ENCODE peak calls at places on chromosomes 3 and 15, in seven cellular contexts. N is stomach, V is HepG2, U is heart right ventricle, Q is tibial artery, I is IMR-90, Y is heart left ventricle. Z is an unnamed sample.

GRCh38 chr3:164407111-164407510 is 671.2 kb downstream of the SI start:
- DNase-seq in Q (no peak), Y (no peak), U (no peak), I (no peak), N (no peak), V (no peak), Z (no peak)

GRCh38 chr3:61627768-61628185 is 66.4 kb downstream of the PTPRG start:
- DNase-seq in V (peak), N (no peak), Q (no peak), Y (no peak), U (no peak), I (peak), Z (peak)

GRCh38 chr3:104561324-104561723 is 805.4 kb upstream of the ALCAM start:
- DNase-seq in Y (no peak), Q (no peak), I (no peak), U (no peak), V (no peak), N (no peak), Z (no peak)

GRCh38 chr3:50529996-50530706 is 26.7 kb upstream of the CACNA2D2 start:
- DNase-seq in I (no peak), Q (no peak), U (no peak), Y (no peak), N (no peak), V (no peak), Z (no peak)

GRCh38 chr3:21390136-21390535 is 360.9 kb downstream of the ZNF385D start:
- DNase-seq in Q (no peak), V (no peak), I (peak), U (no peak), N (no peak), Y (no peak), Z (peak)

GRCh38 chr3:72661115-72661457 is 187.2 kb downstream of the SHQ1 start:
- DNase-seq in Q (peak), V (no peak), N (peak), U (peak), I (peak), Y (peak), Z (peak)

GRCh38 chr3:177385831-177386301 is 188.6 kb upstream of the TBL1XR1 start:
- DNase-seq in V (no peak), Y (no peak), I (peak), Q (no peak), U (no peak), N (no peak), Z (peak)

GRCh38 chr15:65846120-65846519 is 23.2 kb upstream of the RAB11A start:
- DNase-seq in Q (no peak), N (no peak), U (no peak), V (no peak), Y (no peak), I (no peak), Z (no peak)

GRCh38 chr15:31299588-31300207 is 26.9 kb upstream of the KLF13 start:
- DNase-seq in I (no peak), Y (no peak), U (no peak), Q (no peak), V (no peak), N (no peak), Z (no peak)

GRCh38 chr3:14434541-14435151 is 32.2 kb downstream of the SLC6A6 start:
- DNase-seq in U (peak), Q (no peak), N (peak), Y (no peak), V (no peak), I (no peak), Z (no peak)

GRCh38 chr15:69045810-69046209 is 31.3 kb downstream of the NOX5 start:
- DNase-seq in V (peak), Q (no peak), N (no peak), I (peak), U (no peak), Y (no peak), Z (no peak)

GRCh38 chr15:93584021-93584420 is 495.0 kb upstream of the RGMA start:
- DNase-seq in Q (no peak), N (no peak), I (no peak), Y (no peak), V (no peak), U (no peak), Z (no peak)

GRCh38 chr3:74267583-74268184 is 346.8 kb downstream of the CNTN3 start:
- DNase-seq in V (peak), N (no peak), U (no peak), I (peak), Q (peak), Y (no peak), Z (no peak)

GRCh38 chr3:11244131-11244677 is 28.0 kb upstream of the ATG7 start:
- DNase-seq in N (no peak), Q (no peak), U (no peak), V (no peak), I (peak), Y (no peak), Z (no peak)

GRCh38 chr15:65184305-65184943 is 718 bp downstream of the CLPX start:
- DNase-seq in U (peak), N (peak), I (peak), Q (peak), Y (peak), V (peak), Z (no peak)

GRCh38 chr3:192482809-192483208 is 244.5 kb downstream of the FGF12 start:
- DNase-seq in I (no peak), V (no peak), Y (no peak), N (no peak), U (no peak), Q (no peak), Z (no peak)

GRCh38 chr15:66580643-66581042 is 14.8 kb upstream of the LCTL start:
- DNase-seq in Q (peak), N (no peak), U (peak), Y (no peak), V (no peak), I (peak), Z (no peak)

GRCh38 chr3:171810278-171811058 is at the start of gene PLD1:
- DNase-seq in V (peak), U (peak), N (peak), I (peak), Q (peak), Y (peak), Z (no peak)

GRCh38 chr15:83582386-83582785 is 71.5 kb upstream of the ADAMTSL3 start:
- DNase-seq in Q (no peak), U (no peak), N (no peak), V (no peak), Y (no peak), I (peak), Z (no peak)

DNA sequence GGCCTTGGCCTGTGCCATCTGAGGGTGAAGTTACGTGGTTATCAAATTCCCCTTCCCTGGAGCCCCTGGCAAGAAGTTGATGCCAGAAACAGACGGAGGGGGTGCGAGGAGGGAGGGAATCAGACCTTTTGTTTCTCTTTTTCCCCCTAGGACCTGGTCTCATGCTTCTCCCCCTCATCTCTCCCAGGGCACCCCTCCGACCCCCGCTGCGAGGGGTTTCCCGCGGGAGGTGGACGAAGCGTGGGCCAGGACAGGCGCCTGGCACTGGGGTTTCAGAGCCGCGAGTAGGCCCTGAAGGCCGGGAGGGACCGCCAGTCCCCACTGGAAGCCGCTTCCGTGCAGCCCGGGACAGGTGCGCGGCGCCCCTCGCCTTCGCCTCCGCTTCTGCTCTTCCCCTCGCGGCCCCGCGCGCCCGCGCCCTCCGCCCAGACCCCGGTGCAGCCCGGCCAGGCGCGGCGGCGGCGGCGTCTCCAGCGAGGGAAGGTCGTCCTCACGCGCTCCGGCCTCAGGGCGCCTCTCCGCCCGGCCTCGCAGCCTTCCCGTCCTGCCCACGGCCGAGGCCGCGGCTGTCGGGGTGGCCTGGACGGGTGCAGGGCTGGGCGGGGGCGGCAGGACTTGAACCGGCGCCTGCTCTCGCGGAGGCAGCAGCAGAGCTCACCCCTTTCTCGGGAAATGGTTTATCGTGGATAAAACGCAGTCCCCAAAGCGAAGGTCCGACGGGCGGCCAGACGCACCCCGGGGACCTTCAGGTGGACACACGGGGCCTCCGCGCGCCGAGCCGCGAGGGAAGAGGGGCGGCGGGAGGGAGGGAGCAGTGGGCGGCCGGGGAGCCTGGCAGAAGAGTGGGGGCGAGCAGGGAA is 31.5 kb upstream of the ADAMTS17 start:
- DNase-seq in U (no peak), V (no peak), Y (no peak), I (no peak), N (no peak), Q (no peak), Z (no peak)
- H3K4me3 ChIP-seq in U (peak), V (no peak), Y (peak), I (no peak), N (peak), Q (peak), Z (no peak)

DNA sequence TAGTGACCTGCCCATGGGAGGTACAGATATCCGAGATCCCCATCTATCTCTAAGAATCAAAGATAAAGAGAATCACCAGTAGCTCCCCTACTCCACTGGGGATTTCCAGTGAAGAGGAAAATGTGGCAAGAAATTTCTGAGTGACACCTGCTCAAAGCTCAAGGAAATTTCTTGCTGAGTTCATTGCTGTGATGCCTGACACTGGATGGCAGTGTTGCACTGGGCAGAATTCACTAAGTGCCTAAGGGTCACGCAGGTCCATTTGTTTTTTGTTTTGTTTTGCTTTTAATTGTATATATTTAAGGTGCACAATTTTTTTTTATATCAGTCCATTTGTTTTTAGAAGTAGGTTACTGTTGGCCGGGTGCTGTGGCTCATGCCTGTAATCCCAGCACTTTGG is 109.5 kb upstream of the KCNAB1 start:
- DNase-seq in Q (no peak), V (peak), I (no peak), Y (no peak), N (no peak), U (no peak), Z (no peak)
- TF ChIP-seq CTCF in Q (peak), V (peak), I (no peak), Y (peak), N (no peak), U (peak), Z (no peak)

GRCh38 chr15:50876260-50876988 is 32.1 kb upstream of the AP4E1 start:
- DNase-seq in V (no peak), Q (no peak), N (no peak), Y (no peak), U (no peak), I (no peak), Z (no peak)

GRCh38 chr15:50873935-50874353 is 34.5 kb upstream of the AP4E1 start:
- DNase-seq in U (no peak), Q (no peak), Y (no peak), I (no peak), N (no peak), V (peak), Z (no peak)

GRCh38 chr15:50879016-50879415 is 29.5 kb upstream of the AP4E1 start:
- DNase-seq in V (no peak), N (no peak), Q (no peak), U (no peak), Y (no peak), I (no peak), Z (no peak)

GRCh38 chr15:50880221-50880620 is 28.3 kb upstream of the AP4E1 start:
- DNase-seq in V (no peak), N (no peak), Y (no peak), I (no peak), Q (no peak), U (no peak), Z (no peak)

DNA sequence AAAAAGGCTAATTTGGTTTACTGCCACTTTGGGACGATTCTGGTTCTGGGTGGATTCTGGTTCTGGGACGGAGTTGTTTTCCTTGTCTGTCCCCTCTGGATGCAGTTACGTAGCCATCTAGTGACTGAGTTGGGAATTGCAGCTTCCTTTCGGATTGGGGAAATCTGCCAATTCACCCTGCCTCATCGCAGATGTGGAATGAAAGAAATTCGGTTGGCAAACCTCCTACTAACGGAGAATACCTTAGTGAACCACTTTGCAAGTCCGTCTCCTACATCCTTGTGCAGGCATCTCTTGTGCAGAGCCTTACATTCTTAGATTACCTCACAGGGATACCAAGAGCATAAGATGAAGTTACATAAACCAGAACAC is 31.5 kb upstream of the AP4E1 start:
- DNase-seq in U (no peak), V (peak), Q (peak), N (peak), I (peak), Y (no peak), Z (peak)
- H3K4me3 ChIP-seq in U (peak), V (peak), Q (peak), N (peak), I (peak), Y (peak), Z (peak)

DNA sequence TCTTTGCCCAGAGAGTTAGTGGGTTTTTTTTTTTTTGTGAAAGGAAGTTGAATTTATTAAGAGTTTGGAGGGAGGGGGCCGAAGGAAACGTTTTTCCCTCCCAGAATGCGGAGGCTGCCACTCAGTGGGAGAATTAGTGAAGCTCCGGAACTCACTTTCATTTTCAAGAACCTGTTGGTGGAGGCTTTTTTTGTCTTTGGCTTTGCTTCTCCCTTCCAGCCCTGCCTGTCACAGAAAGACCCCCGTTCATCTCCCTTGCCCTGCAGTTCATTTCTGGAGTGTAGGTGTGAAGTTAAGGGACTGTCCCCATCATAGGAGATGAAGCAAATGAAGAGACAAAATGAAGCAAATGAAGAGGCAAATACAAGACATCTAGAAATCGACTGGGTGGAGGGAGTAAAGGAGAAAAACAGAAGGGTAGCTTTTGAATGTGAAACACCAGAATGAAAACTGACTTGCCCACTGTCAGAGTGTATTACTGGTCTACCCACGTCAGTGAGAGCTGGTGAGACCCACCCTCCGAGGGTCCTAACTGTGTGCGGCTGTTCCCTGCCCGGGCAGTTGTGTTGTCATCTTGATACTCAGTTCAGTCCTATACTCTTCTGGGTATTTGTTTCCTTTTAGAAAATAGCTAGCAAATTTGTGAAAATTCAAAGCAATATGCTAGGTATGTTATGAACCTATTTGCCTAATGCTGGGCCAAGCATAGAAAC is 91.5 kb downstream of the ITPR1 start:
- DNase-seq in I (peak), Q (peak), Y (no peak), N (no peak), U (no peak), V (no peak), Z (no peak)
- TF ChIP-seq CTCF in I (peak), Q (no peak), Y (peak), N (no peak), U (peak), V (no peak), Z (no peak)

DNA sequence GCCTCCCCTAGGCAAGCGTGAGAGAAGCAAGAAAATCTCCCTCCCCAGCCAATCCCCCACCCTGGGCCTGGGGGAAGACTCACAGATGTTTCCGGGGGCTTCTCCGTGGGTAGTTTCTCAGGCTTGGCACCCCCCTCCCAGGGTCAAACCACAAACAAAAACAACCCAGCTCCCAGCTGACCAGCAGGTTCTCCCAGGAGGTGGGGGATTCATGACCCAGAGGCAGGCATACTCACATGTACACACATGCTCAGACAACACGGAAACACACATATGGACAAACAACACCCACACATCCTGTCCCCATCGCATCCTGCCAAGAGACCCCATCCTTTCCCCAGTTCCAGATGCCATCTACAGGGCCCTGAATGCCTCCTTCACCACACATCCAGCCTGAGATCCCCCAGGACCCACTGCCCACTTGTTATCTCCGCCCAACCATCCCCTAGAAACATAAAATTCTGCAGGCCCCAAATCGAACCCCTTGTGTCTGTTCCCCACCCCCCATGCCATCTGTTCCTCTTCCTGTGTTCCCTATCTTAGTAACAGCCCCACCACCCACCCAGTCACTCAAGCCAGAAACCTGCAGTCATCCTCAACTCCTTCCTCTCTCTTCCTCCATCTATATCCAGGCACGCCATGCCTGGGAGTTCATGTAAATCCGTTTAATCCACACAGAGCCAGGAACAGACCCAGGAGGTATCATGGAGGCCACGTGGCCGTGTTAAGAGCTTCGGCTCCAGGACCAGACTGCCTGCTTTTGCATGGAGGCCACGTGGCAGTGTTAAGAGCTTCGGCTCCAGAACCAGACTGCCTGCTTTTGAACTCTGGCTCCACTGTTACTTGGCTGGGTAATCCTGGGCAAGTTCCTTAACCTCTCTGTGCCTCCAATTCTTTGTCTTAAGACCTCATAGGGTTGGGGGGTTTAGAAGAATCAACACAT is 5.0 kb downstream of the CSRNP1 start:
- DNase-seq in I (peak), V (no peak), Q (no peak), U (no peak), Y (no peak), N (no peak), Z (no peak)
- H3K4me3 ChIP-seq in I (no peak), V (peak), Q (peak), U (peak), Y (no peak), N (peak), Z (peak)

GRCh38 chr3:140206196-140207040 is 271.4 kb downstream of the CLSTN2 start:
- DNase-seq in V (no peak), I (peak), N (no peak), Q (no peak), Y (no peak), U (no peak), Z (no peak)
- TF ChIP-seq CTCF in V (no peak), I (no peak), N (no peak), Q (no peak), Y (peak), U (peak), Z (no peak)

DNA sequence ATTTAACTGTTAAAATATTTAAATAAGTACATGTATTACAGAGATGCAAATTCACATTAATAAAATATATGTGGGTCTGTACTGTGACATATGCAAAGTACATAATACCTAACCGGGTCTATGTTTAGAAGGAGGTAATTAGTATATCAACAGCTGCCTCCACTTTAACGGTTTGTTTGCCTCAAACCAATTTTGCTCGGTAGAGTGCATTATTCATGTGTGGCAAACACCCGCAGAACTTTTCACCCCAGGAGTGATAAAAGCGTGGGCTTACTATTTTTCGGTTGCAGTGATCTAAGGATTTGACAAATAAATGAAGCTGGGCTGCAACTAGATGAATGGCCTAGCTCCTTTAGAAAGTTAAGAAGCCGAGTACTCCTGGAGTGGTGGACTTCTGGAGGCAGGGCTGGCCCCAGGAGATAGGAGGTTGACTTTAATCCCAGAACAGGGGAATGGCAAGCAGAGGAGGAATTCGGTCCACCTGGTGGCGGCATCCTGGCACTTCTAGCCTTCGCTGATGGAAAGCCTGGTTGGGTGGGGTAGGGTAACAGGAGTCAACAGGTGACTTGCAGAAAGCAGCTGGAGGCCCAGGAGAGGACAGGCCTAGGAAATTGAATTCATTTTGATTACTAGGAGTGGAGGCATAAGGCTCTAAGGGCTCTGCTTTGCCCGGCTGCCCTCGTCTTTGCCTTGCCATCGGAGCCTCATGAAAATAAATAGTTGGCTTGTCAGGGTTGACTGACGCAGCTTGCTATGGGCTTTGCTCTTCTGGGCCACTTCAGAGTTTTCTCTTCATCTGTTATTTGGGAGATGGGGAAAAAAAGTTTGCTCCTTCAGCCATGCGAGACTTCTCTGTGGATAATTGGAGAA is 2.4 kb downstream of the SLCO3A1 start:
- DNase-seq in I (no peak), Q (no peak), N (peak), U (no peak), V (peak), Y (no peak), Z (no peak)
- H3K4me3 ChIP-seq in I (no peak), Q (no peak), N (no peak), U (peak), V (no peak), Y (peak), Z (no peak)

GRCh38 chr3:191358929-191359328 is 28.6 kb upstream of the UTS2B start:
- DNase-seq in Y (no peak), I (no peak), N (no peak), U (no peak), Q (no peak), V (no peak), Z (no peak)

GRCh38 chr3:191355406-191355805 is 25.1 kb upstream of the UTS2B start:
- DNase-seq in V (no peak), Y (no peak), N (no peak), U (no peak), I (no peak), Q (no peak), Z (no peak)

GRCh38 chr3:191357909-191358308 is 27.6 kb upstream of the UTS2B start:
- DNase-seq in Q (no peak), V (no peak), Y (no peak), U (no peak), N (no peak), I (no peak), Z (no peak)

GRCh38 chr3:191353022-191353777 is 22.9 kb upstream of the UTS2B start:
- DNase-seq in I (no peak), U (no peak), N (no peak), Y (no peak), V (peak), Q (no peak), Z (no peak)

GRCh38 chr3:191356586-191357439 is 26.5 kb upstream of the UTS2B start:
- DNase-seq in U (no peak), N (peak), Q (peak), V (no peak), I (peak), Y (no peak), Z (peak)
- TF ChIP-seq CTCF in U (no peak), N (no peak), Q (no peak), V (no peak), I (no peak), Y (no peak), Z (no peak)

Z was measured in AG04449.